ENCODE peak calls at places on chromosome 18, in ten cellular contexts. One of them, this sample, is unnamed.

GRCh38 chr18:37451239-37451825 is 114.3 kb downstream of the CELF4 start:
- DNase-seq in Peyer's patch: no peak
- DNase-seq in endothelial cell of umbilical vein: no peak
- DNase-seq in right atrium auricular region: no peak
- DNase-seq in heart right ventricle: no peak
- DNase-seq in pancreas: no peak
- DNase-seq in ovary: no peak
- DNase-seq in effector memory CD4-positive, alpha-beta T cell: no peak
- DNase-seq in IMR-90: no peak
- DNase-seq in H9: no peak
- DNase-seq in this sample: no peak

GRCh38 chr18:8525692-8526091 is 83.5 kb upstream of the RAB12 start:
- DNase-seq in pancreas: no peak
- DNase-seq in effector memory CD4-positive, alpha-beta T cell: no peak
- DNase-seq in IMR-90: no peak
- DNase-seq in ovary: no peak
- DNase-seq in right atrium auricular region: peak; percentile 34
- DNase-seq in endothelial cell of umbilical vein: no peak
- DNase-seq in heart right ventricle: no peak
- DNase-seq in H9: peak; percentile 67
- DNase-seq in Peyer's patch: no peak
- DNase-seq in this sample: no peak

GRCh38 chr18:12086249-12086648 is 7.4 kb upstream of the ANKRD62 start:
- DNase-seq in heart right ventricle: peak; percentile 8
- DNase-seq in right atrium auricular region: no peak
- DNase-seq in IMR-90: no peak
- DNase-seq in endothelial cell of umbilical vein: no peak
- DNase-seq in Peyer's patch: peak; percentile 84
- DNase-seq in effector memory CD4-positive, alpha-beta T cell: no peak
- DNase-seq in ovary: no peak
- DNase-seq in H9: no peak
- DNase-seq in pancreas: peak; percentile 94
- DNase-seq in this sample: peak; percentile 46

GRCh38 chr18:902179-902718 is 2.4 kb upstream of the ADCYAP1 start:
- DNase-seq in pancreas: no peak
- DNase-seq in endothelial cell of umbilical vein: peak; percentile 33
- DNase-seq in right atrium auricular region: no peak
- DNase-seq in heart right ventricle: no peak
- DNase-seq in IMR-90: no peak
- DNase-seq in Peyer's patch: no peak
- DNase-seq in effector memory CD4-positive, alpha-beta T cell: no peak
- DNase-seq in H9: no peak
- DNase-seq in ovary: no peak
- DNase-seq in this sample: no peak

GRCh38 chr18:8771930-8772329 is 66.6 kb downstream of the MTCL1 start:
- DNase-seq in IMR-90: no peak
- DNase-seq in Peyer's patch: no peak
- DNase-seq in pancreas: peak; percentile 71
- DNase-seq in ovary: no peak
- DNase-seq in right atrium auricular region: no peak
- DNase-seq in endothelial cell of umbilical vein: peak; percentile 20
- DNase-seq in heart right ventricle: peak; percentile 46
- DNase-seq in effector memory CD4-positive, alpha-beta T cell: no peak
- DNase-seq in H9: no peak
- DNase-seq in this sample: no peak

GRCh38 chr18:6876646-6877045 is 147.1 kb downstream of the ARHGAP28 start:
- DNase-seq in right atrium auricular region: no peak
- DNase-seq in H9: no peak
- DNase-seq in Peyer's patch: no peak
- DNase-seq in endothelial cell of umbilical vein: no peak
- DNase-seq in ovary: no peak
- DNase-seq in heart right ventricle: no peak
- DNase-seq in IMR-90: peak; percentile 45
- DNase-seq in effector memory CD4-positive, alpha-beta T cell: no peak
- DNase-seq in pancreas: no peak
- DNase-seq in this sample: no peak

GRCh38 chr18:490624-491023 is 9.9 kb downstream of the COLEC12 start:
- DNase-seq in effector memory CD4-positive, alpha-beta T cell: no peak
- DNase-seq in ovary: no peak
- DNase-seq in Peyer's patch: no peak
- DNase-seq in endothelial cell of umbilical vein: no peak
- DNase-seq in heart right ventricle: no peak
- DNase-seq in IMR-90: no peak
- DNase-seq in pancreas: no peak
- DNase-seq in right atrium auricular region: no peak
- DNase-seq in H9: no peak
- DNase-seq in this sample: no peak

GRCh38 chr18:22816266-22817176 is 116.6 kb upstream of the RBBP8 start:
- DNase-seq in IMR-90: no peak
- DNase-seq in right atrium auricular region: no peak
- DNase-seq in pancreas: peak; percentile 14
- DNase-seq in H9: no peak
- DNase-seq in Peyer's patch: peak; percentile 78
- DNase-seq in endothelial cell of umbilical vein: no peak
- DNase-seq in heart right ventricle: no peak
- DNase-seq in effector memory CD4-positive, alpha-beta T cell: no peak
- DNase-seq in ovary: no peak
- DNase-seq in this sample: no peak

GRCh38 chr18:36333418-36333817 is 35.9 kb downstream of the FHOD3 start:
- DNase-seq in Peyer's patch: no peak
- DNase-seq in heart right ventricle: no peak
- DNase-seq in endothelial cell of umbilical vein: no peak
- DNase-seq in pancreas: no peak
- DNase-seq in ovary: no peak
- DNase-seq in IMR-90: peak; percentile 62
- DNase-seq in effector memory CD4-positive, alpha-beta T cell: no peak
- DNase-seq in right atrium auricular region: peak; percentile 55
- DNase-seq in H9: no peak
- DNase-seq in this sample: no peak

GRCh38 chr18:58896734-58897508 is 32.2 kb downstream of the ZNF532 start:
- DNase-seq in ovary: no peak
- DNase-seq in heart right ventricle: no peak
- DNase-seq in IMR-90: no peak
- DNase-seq in endothelial cell of umbilical vein: no peak
- DNase-seq in effector memory CD4-positive, alpha-beta T cell: no peak
- DNase-seq in H9: no peak
- DNase-seq in Peyer's patch: no peak
- DNase-seq in right atrium auricular region: no peak
- DNase-seq in pancreas: no peak
- DNase-seq in this sample: no peak

GRCh38 chr18:63137999-63138448 is 181.5 kb downstream of the BCL2 start:
- DNase-seq in ovary: no peak
- DNase-seq in right atrium auricular region: no peak
- DNase-seq in H9: no peak
- DNase-seq in pancreas: no peak
- DNase-seq in endothelial cell of umbilical vein: peak; percentile 85
- DNase-seq in Peyer's patch: no peak
- DNase-seq in IMR-90: no peak
- DNase-seq in heart right ventricle: no peak
- DNase-seq in effector memory CD4-positive, alpha-beta T cell: peak; percentile 65
- DNase-seq in this sample: no peak
- H3K27ac ChIP-seq in ovary: no peak overlapping the region
- H3K27ac ChIP-seq in right atrium auricular region: no peak overlapping the region
- H3K27ac ChIP-seq in H9: peak overlapping the region; percentile 49
- H3K27ac ChIP-seq in pancreas: no peak overlapping the region
- H3K27ac ChIP-seq in endothelial cell of umbilical vein: peak overlapping the region; percentile 75
- H3K27ac ChIP-seq in Peyer's patch: peak overlapping the region; percentile 80
- H3K27ac ChIP-seq in IMR-90: no peak overlapping the region
- H3K27ac ChIP-seq in heart right ventricle: peak overlapping the region; percentile 58
- H3K27ac ChIP-seq in effector memory CD4-positive, alpha-beta T cell: peak overlapping the region; percentile 47
- H3K27ac ChIP-seq in this sample: no peak overlapping the region

GRCh38 chr18:55317832-55318231 is 270.2 kb downstream of the TCF4 start:
- DNase-seq in IMR-90: no peak
- DNase-seq in H9: no peak
- DNase-seq in endothelial cell of umbilical vein: no peak
- DNase-seq in right atrium auricular region: no peak
- DNase-seq in pancreas: no peak
- DNase-seq in heart right ventricle: no peak
- DNase-seq in effector memory CD4-positive, alpha-beta T cell: no peak
- DNase-seq in ovary: no peak
- DNase-seq in Peyer's patch: no peak
- DNase-seq in this sample: no peak

GRCh38 chr18:55316615-55317184 is 271.3 kb downstream of the TCF4 start:
- DNase-seq in Peyer's patch: no peak
- DNase-seq in pancreas: no peak
- DNase-seq in right atrium auricular region: no peak
- DNase-seq in ovary: no peak
- DNase-seq in effector memory CD4-positive, alpha-beta T cell: no peak
- DNase-seq in endothelial cell of umbilical vein: no peak
- DNase-seq in IMR-90: no peak
- DNase-seq in H9: no peak
- DNase-seq in heart right ventricle: no peak
- DNase-seq in this sample: no peak

GRCh38 chr18:55318864-55319516 is 269.0 kb downstream of the TCF4 start:
- DNase-seq in right atrium auricular region: no peak
- DNase-seq in endothelial cell of umbilical vein: peak; percentile 81
- DNase-seq in H9: no peak
- DNase-seq in pancreas: no peak
- DNase-seq in IMR-90: peak; percentile 82
- DNase-seq in heart right ventricle: no peak
- DNase-seq in Peyer's patch: no peak
- DNase-seq in effector memory CD4-positive, alpha-beta T cell: no peak
- DNase-seq in ovary: no peak
- DNase-seq in this sample: no peak

GRCh38 chr18:55319517-55319905 is 268.5 kb downstream of the TCF4 start:
- DNase-seq in pancreas: no peak
- DNase-seq in effector memory CD4-positive, alpha-beta T cell: no peak
- DNase-seq in H9: no peak
- DNase-seq in IMR-90: peak; percentile 62
- DNase-seq in endothelial cell of umbilical vein: peak; percentile 44
- DNase-seq in ovary: no peak
- DNase-seq in Peyer's patch: no peak
- DNase-seq in heart right ventricle: no peak
- DNase-seq in right atrium auricular region: no peak
- DNase-seq in this sample: no peak

GRCh38 chr18:55317322-55317721 is 270.7 kb downstream of the TCF4 start:
- DNase-seq in effector memory CD4-positive, alpha-beta T cell: no peak
- DNase-seq in heart right ventricle: no peak
- DNase-seq in pancreas: no peak
- DNase-seq in IMR-90: no peak
- DNase-seq in right atrium auricular region: no peak
- DNase-seq in endothelial cell of umbilical vein: no peak
- DNase-seq in H9: no peak
- DNase-seq in ovary: no peak
- DNase-seq in Peyer's patch: no peak
- DNase-seq in this sample: no peak
- H3K27ac ChIP-seq in effector memory CD4-positive, alpha-beta T cell: no peak overlapping the region
- H3K27ac ChIP-seq in heart right ventricle: peak overlapping the region; percentile 94
- H3K27ac ChIP-seq in pancreas: no peak overlapping the region
- H3K27ac ChIP-seq in IMR-90: no peak overlapping the region
- H3K27ac ChIP-seq in right atrium auricular region: peak overlapping the region; percentile 96
- H3K27ac ChIP-seq in endothelial cell of umbilical vein: no peak overlapping the region
- H3K27ac ChIP-seq in H9: no peak overlapping the region
- H3K27ac ChIP-seq in ovary: no peak overlapping the region
- H3K27ac ChIP-seq in Peyer's patch: no peak overlapping the region
- H3K27ac ChIP-seq in this sample: no peak overlapping the region

DNA sequence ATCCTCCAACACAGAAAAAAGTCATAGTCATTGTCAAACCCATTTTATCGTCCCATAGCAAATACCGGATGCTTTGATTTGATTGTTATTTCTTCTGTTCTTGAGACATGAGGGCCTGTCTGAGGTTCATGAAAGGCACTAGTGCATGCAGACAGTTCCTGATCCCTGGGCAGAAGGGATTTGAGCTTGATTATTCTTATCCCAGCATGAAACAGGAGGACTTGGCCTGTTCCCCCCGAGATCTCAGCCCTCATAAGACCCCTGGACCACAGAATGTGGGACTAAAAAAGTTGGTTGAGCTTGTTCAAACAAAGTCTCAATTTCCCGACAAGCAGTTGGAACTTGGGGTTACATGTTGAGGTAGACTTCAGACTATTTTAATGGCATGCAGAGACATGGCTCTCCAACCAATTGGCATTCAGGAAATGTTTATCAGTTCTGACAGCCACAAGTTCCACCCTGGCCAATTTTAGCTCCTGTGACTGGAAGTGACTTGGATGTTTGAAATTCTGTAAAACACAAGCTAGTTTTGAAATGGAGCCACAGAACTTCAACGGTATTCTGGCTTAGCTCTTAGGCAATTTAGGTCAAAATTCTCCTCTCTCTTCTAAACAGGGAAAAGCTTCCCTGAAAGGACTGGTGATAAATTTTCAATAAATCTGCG is 366.9 kb upstream of the SLC14A2 start:
- DNase-seq in pancreas: no peak
- DNase-seq in heart right ventricle: no peak
- DNase-seq in ovary: no peak
- DNase-seq in Peyer's patch: no peak
- DNase-seq in IMR-90: peak; percentile 81
- DNase-seq in effector memory CD4-positive, alpha-beta T cell: no peak
- DNase-seq in right atrium auricular region: peak; percentile 73
- DNase-seq in H9: no peak
- DNase-seq in endothelial cell of umbilical vein: no peak
- DNase-seq in this sample: no peak
- H3K27ac ChIP-seq in pancreas: peak overlapping the region; percentile 58
- H3K27ac ChIP-seq in heart right ventricle: peak overlapping the region; percentile 78
- H3K27ac ChIP-seq in ovary: no peak overlapping the region
- H3K27ac ChIP-seq in Peyer's patch: no peak overlapping the region
- H3K27ac ChIP-seq in IMR-90: peak overlapping the region; percentile 100
- H3K27ac ChIP-seq in effector memory CD4-positive, alpha-beta T cell: no peak overlapping the region
- H3K27ac ChIP-seq in right atrium auricular region: peak overlapping the region; percentile 64
- H3K27ac ChIP-seq in H9: no peak overlapping the region
- H3K27ac ChIP-seq in endothelial cell of umbilical vein: no peak overlapping the region
- H3K27ac ChIP-seq in this sample: no peak overlapping the region

GRCh38 chr18:75218064-75218463 is 7.5 kb downstream of the TSHZ1 start:
- DNase-seq in ovary: no peak
- DNase-seq in H9: no peak
- DNase-seq in right atrium auricular region: no peak
- DNase-seq in pancreas: no peak
- DNase-seq in Peyer's patch: no peak
- DNase-seq in IMR-90: no peak
- DNase-seq in effector memory CD4-positive, alpha-beta T cell: no peak
- DNase-seq in endothelial cell of umbilical vein: no peak
- DNase-seq in heart right ventricle: no peak
- DNase-seq in this sample: no peak
- H3K27ac ChIP-seq in ovary: no peak overlapping the region
- H3K27ac ChIP-seq in H9: no peak overlapping the region
- H3K27ac ChIP-seq in right atrium auricular region: peak overlapping the region; percentile 54
- H3K27ac ChIP-seq in pancreas: peak overlapping the region; percentile 25
- H3K27ac ChIP-seq in Peyer's patch: no peak overlapping the region
- H3K27ac ChIP-seq in IMR-90: no peak overlapping the region
- H3K27ac ChIP-seq in effector memory CD4-positive, alpha-beta T cell: no peak overlapping the region
- H3K27ac ChIP-seq in endothelial cell of umbilical vein: no peak overlapping the region
- H3K27ac ChIP-seq in heart right ventricle: peak overlapping the region; percentile 42
- H3K27ac ChIP-seq in this sample: no peak overlapping the region

This sample was measured in epithelial cell of prostate.